ENCODE peak calls at places on chromosome 21, in six cellular contexts. V is pancreas, B is tibial artery, J is PC-3, A is Peyer's patch, L is hepatocyte. I is an unnamed sample.

GRCh38 chr21:26965567-26966359 is 1.1 kb downstream of the ADAMTS5 start:
- DNase-seq in V (peak; percentile 37), B (peak; percentile 71), J (no peak), A (no peak), L (peak; percentile 51), I (no peak)

GRCh38 chr21:42609806-42610205 is 43.6 kb upstream of the PDE9A start:
- DNase-seq in V (no peak), B (no peak), J (no peak), A (no peak), L (no peak), I (no peak)

GRCh38 chr21:38875694-38876492 is 70.2 kb downstream of the ETS2 start:
- DNase-seq in V (no peak), B (no peak), J (no peak), A (no peak), L (no peak), I (no peak)

GRCh38 chr21:36909901-36910561 is 56.4 kb downstream of the HLCS start:
- DNase-seq in V (no peak), B (no peak), J (peak; percentile 99), A (no peak), L (peak; percentile 81), I (peak; percentile 78)

GRCh38 chr21:16192900-16193299 is 463.1 kb downstream of the USP25 start:
- DNase-seq in V (no peak), B (no peak), J (peak; percentile 70), A (no peak), L (peak; percentile 24), I (no peak)

GRCh38 chr21:37427221-37427620 is 60.6 kb downstream of the DYRK1A start:
- DNase-seq in V (no peak), B (no peak), J (peak; percentile 21), A (no peak), L (no peak), I (no peak)

GRCh38 chr21:37593015-37593414 is 226.4 kb downstream of the DYRK1A start:
- DNase-seq in V (no peak), B (no peak), J (no peak), A (no peak), L (no peak), I (no peak)

GRCh38 chr21:25657140-25657539 is 18.1 kb downstream of the JAM2 start:
- DNase-seq in V (no peak), B (no peak), J (peak; percentile 56), A (no peak), L (no peak), I (no peak)

GRCh38 chr21:45792682-45793383 is 149.3 kb downstream of the PCBP3 start:
- DNase-seq in V (no peak), B (no peak), J (no peak), A (no peak), L (no peak), I (no peak)

GRCh38 chr21:35195232-35195631 is 146.1 kb upstream of the RUNX1 start:
- DNase-seq in V (no peak), B (no peak), J (peak; percentile 91), A (no peak), L (no peak), I (no peak)
- TF ChIP-seq CTCF in V (no peak), B (no peak), J (no peak), A (no peak), L (no peak), I (no peak)

GRCh38 chr21:33262921-33263320 is 3.2 kb upstream of the IL10RB start:
- DNase-seq in V (no peak), B (no peak), J (no peak), A (no peak), L (no peak), I (no peak)
- H3K4me1 ChIP-seq in V (no peaks in the 10 kb centered on the region), B (peaks cover 17% of the 10 kb centered on the region), J (peaks cover 5% of the 10 kb centered on the region), A (no peaks in the 10 kb centered on the region), L (peaks cover 7% of the 10 kb centered on the region), I (peaks cover 12% of the 10 kb centered on the region)

DNA sequence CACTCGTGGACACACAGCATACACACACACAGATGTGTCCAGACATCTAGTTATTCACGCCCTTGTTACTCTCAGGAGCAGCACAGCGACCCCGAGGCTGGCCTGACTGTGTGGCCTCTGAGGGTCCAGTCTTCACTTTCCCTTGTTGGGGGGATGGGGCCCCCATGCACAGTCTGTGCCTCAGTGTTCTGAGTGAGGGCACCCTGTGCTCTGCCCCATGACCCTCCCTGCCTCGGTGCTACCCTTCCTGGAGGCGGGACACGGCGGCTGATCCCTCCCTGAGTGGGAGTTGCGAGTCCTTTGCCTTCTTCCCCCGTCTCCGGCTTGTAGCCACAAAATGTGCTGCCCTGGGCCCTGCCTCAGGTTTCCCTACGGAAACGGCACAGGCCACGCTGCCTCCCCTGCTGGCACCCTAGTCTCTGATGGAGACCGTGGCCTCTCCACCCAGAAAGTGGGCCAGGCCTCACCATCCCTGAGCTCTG is 8.6 kb downstream of the CSTB start:
- DNase-seq in V (no peak), B (no peak), J (no peak), A (no peak), L (no peak), I (no peak)
- H3K4me3 ChIP-seq in V (no peak overlapping the region), B (no peak overlapping the region), J (no peak overlapping the region), A (no peak overlapping the region), L (no peak overlapping the region), I (no peak overlapping the region)

DNA sequence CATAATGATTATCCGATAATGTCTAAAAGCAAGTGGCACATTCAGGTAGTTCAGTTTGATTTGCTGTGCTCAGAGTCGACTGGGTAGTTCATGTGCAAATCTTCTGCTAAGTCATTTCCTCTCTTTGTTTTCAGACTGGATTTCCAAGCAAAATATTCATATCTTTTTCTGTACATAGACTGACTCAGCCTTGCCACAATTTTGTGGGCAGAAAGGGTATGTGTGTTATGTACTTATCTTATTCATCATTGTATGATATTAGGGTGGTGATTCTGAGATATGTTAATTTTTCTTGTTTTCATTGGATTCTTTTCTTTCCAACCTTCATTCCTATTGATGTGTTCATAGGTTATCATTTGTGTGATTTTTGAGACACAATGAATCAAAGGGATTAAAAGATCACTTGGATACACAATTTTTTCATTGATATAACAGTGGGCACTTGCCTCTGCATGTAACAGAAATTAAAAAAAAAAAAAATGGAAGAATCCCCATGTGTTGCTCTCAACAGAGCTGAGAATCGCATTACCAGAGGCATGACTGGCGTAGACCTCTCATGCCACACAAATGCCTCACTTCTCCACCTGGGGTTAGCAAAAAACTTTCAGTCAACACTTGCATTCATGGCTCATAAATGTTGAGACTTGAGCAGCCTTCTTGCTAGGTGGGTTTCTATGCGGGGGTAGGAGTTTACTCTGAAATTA is 355.5 kb downstream of the LTN1 start:
- DNase-seq in V (no peak), B (no peak), J (peak; percentile 96), A (no peak), L (no peak), I (no peak)
- TF ChIP-seq CTCF in V (no peak), B (no peak), J (no peak), A (no peak), L (no peak), I (no peak)

GRCh38 chr21:44356636-44357035 is 3.2 kb downstream of the TRPM2 start:
- DNase-seq in V (no peak), B (no peak), J (no peak), A (no peak), L (no peak), I (no peak)
- H3K4me1 ChIP-seq in V (no peaks in the 10 kb centered on the region), B (no peaks in the 10 kb centered on the region), J (no peaks in the 10 kb centered on the region), A (peaks cover 9% of the 10 kb centered on the region), L (no peaks in the 10 kb centered on the region), I (no peaks in the 10 kb centered on the region)

I was measured in Caco-2.